ENCODE peak calls at places on chromosomes 3 and 15, in seven cellular contexts. J, C, U, P, Q, X and O are unnamed samples.

GRCh38 chr3:167380004-167380689 is at the start of gene ZBBX:
- DNase-seq in J (peak), U (peak), C (peak), P (peak), Q (peak), X (peak), O (peak)

GRCh38 chr3:188385295-188385694 is 231.3 kb downstream of the LPP start:
- DNase-seq in X (no peak), C (no peak), Q (no peak), J (no peak), U (no peak), P (no peak), O (no peak)

GRCh38 chr3:177811835-177812234 is 614.6 kb upstream of the TBL1XR1 start:
- DNase-seq in J (no peak), P (no peak), U (no peak), X (no peak), C (no peak), Q (no peak), O (no peak)

GRCh38 chr3:160929595-160929994 is 173.6 kb downstream of the PPM1L start:
- DNase-seq in P (no peak), C (no peak), X (no peak), U (peak), Q (no peak), J (peak), O (no peak)

GRCh38 chr3:51024765-51025681 is 350.3 kb downstream of the DOCK3 start:
- DNase-seq in Q (no peak), J (no peak), P (no peak), X (peak), C (peak), U (peak), O (no peak)

GRCh38 chr15:101099183-101099582 is 152.7 kb downstream of the CHSY1 start:
- DNase-seq in J (no peak), U (peak), P (no peak), Q (no peak), X (no peak), C (no peak), O (no peak)

GRCh38 chr15:45499426-45499825 is 23.1 kb downstream of the SLC30A4 start:
- DNase-seq in C (no peak), U (no peak), Q (no peak), P (no peak), J (no peak), X (peak), O (no peak)

GRCh38 chr15:81181220-81181619 is 15.5 kb upstream of the IL16 start:
- DNase-seq in U (no peak), Q (no peak), C (no peak), X (no peak), P (no peak), J (no peak), O (no peak)

GRCh38 chr3:128073185-128073725 is 21.0 kb downstream of the SEC61A1 start:
- DNase-seq in J (no peak), X (no peak), P (no peak), C (no peak), Q (no peak), U (no peak), O (no peak)

GRCh38 chr15:41241251-41241964 is 10.3 kb downstream of the CHP1 start:
- DNase-seq in X (no peak), Q (no peak), P (no peak), U (no peak), C (no peak), J (no peak), O (no peak)

GRCh38 chr3:39124876-39125836 is 17.7 kb downstream of the TTC21A start:
- DNase-seq in C (no peak), P (no peak), X (peak), J (no peak), U (no peak), Q (no peak), O (no peak)
- TF ChIP-seq CTCF in C (no peak), P (no peak), X (peak), J (peak), U (peak), Q (peak), O (no peak)

GRCh38 chr3:195036203-195037016 is 234.5 kb downstream of the XXYLT1 start:
- DNase-seq in X (no peak), J (no peak), Q (no peak), P (no peak), U (no peak), C (no peak), O (no peak)

GRCh38 chr3:195034101-195034500 is 236.9 kb downstream of the XXYLT1 start:
- DNase-seq in X (no peak), C (no peak), Q (no peak), U (no peak), P (no peak), J (no peak), O (no peak)

GRCh38 chr3:195037017-195037373 is 234.0 kb downstream of the XXYLT1 start:
- DNase-seq in P (no peak), J (no peak), U (no peak), C (no peak), X (no peak), Q (no peak), O (no peak)

GRCh38 chr3:195034541-195034940 is 236.4 kb downstream of the XXYLT1 start:
- DNase-seq in U (no peak), P (no peak), J (no peak), X (no peak), Q (no peak), C (no peak), O (no peak)

GRCh38 chr3:195035345-195036202 is 235.4 kb downstream of the XXYLT1 start:
- DNase-seq in Q (no peak), J (no peak), X (peak), P (no peak), U (no peak), C (no peak), O (no peak)
- TF ChIP-seq CTCF in Q (no peak), J (peak), X (peak), P (no peak), U (peak), C (no peak), O (no peak)

DNA sequence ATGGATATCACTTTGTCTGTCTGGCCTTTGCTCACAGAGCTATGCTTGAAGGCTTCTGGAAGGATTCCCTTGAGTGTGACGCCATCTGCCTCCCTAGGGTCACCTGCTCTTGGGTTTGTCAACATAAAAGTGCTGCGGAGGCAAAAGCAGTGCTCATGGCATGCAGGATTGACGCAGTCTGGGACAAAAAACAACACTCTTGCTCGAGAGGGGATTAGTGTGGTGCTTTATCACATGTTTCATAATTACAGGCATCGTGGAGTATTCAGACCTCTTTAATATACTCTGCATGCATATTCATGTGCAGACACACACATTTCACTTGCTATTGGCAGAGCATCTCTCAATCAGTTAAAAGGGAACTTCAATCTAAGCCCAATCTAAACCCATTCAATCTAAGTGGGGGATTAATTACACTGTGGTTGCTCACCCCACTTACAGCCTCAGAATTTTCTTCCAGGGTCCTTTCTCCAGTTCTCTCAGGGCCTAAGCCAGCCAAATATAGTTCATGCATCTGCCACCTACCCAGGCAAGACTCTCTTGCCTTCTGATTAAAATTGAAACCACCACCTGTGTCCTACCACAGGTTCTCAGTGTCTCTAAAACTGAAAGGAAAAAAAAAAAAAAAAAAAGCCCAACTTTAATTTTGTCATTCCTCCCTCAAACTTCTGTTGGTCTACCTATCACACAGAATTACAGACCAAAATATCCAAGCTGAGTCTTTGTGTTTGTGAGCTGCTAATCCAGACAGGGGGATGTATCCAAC is 75.6 kb downstream of the BFSP2 start:
- DNase-seq in U (no peak), C (peak), X (no peak), J (no peak), P (peak), Q (no peak), O (peak)
- TF ChIP-seq CTCF in U (no peak), C (no peak), X (no peak), J (no peak), P (no peak), Q (no peak), O (peak)

GRCh38 chr3:173529062-173529711 is 131.6 kb downstream of the NLGN1 start:
- DNase-seq in Q (no peak), P (no peak), J (no peak), X (peak), C (peak), U (no peak), O (peak)
- TF ChIP-seq CTCF in Q (no peak), P (no peak), J (peak), X (peak), C (peak), U (no peak), O (peak)

DNA sequence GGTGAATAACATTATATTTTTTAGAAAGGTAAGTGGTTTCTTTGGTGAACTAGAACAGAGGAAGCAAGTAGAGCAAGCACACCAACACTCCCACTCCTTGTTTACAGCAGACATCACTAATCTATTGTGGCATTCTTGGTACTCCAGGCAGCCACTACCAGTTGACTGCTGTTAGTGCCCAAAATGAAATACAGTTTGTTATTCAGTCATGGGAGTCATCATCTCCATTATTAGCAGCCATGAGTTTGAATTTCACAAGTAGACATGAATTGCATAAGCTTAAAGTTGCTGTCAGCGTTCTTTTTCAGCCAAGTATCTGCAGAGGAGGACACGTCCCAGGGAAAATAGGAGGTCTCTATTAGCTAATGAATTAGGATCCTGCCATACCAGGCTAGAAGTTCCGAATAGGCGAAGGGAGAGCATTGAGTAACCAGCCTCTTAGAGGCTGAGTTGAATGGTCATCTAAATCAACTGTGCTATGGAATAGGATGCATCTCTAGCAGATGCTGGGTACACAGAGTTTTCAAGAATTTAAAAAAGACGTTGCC is 252.7 kb upstream of the ICE2 start:
- DNase-seq in J (no peak), U (no peak), Q (no peak), P (no peak), X (no peak), C (no peak), O (no peak)
- TF ChIP-seq CTCF in J (no peak), U (no peak), Q (no peak), P (no peak), X (no peak), C (no peak), O (no peak)

DNA sequence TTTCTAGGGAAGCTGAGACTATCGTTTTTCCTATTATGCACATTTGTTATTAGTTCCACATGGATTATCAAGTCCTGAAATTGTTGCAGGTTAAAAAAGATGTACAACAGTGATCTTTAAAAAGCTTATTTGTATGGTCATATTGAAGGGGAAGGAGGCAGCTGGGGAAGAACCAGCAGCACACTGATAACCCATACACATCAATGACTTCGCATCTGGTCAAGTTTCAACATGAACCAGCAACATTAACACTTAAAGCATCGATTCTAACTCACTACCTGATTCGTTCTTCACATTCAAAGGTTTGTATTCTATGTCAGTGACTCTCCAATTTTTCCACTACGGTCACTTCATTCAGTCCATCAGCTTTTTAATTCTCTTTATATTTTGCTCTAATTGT is 56.4 kb downstream of the NCEH1 start:
- DNase-seq in C (no peak), U (no peak), X (no peak), Q (no peak), P (no peak), J (no peak), O (no peak)
- TF ChIP-seq CTCF in C (no peak), U (no peak), X (no peak), Q (no peak), P (no peak), J (no peak), O (no peak)

DNA sequence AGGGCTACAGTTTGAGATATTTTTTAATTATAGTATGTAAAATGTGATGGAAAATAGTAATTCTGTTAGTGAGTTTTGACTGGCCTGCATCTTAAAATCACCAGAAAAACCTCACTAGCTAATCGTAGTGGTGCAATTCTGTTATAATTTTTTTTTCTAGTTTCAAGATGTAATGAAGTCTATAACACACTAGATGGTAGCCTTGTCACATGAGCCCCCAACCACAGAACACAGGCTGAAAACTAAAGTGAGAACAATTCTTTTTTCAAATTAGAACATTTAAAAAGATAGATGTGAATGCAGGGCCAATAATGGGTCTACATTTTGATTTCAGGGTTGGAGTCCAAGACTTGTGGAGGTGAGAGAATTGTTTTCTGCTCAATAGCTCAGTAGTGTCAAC is 83.3 kb upstream of the KCNH8 start:
- DNase-seq in J (no peak), U (no peak), C (no peak), Q (no peak), X (peak), P (no peak), O (no peak)
- TF ChIP-seq CTCF in J (peak), U (peak), C (peak), Q (peak), X (peak), P (peak), O (peak)

DNA sequence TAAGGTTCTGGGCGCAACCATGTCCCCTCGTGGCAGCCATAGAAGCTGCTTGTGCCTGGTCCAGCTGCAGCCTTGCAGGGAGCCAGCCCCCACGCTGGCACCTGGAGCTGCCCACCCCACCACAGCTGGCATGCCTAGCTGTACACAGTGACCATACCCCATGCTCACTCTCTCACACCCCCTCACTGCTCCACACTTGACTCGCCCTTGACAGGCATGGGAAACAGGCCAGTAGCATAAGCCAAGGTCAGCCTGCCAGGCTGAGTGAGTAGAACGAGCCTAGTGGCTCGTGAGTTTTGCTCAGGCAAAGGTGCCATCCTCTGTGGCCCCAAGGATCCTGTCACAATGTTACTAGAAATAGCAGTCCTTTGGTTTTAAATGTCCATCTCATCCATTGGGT is 52.7 kb upstream of the CADM2 start:
- DNase-seq in Q (no peak), C (no peak), X (no peak), U (no peak), J (no peak), P (no peak), O (no peak)
- TF ChIP-seq CTCF in Q (no peak), C (no peak), X (no peak), U (no peak), J (no peak), P (no peak), O (no peak)

GRCh38 chr3:53818221-53819162 is 27.7 kb downstream of the CHDH start:
- DNase-seq in U (no peak), P (no peak), X (no peak), J (no peak), C (no peak), Q (no peak), O (no peak)
- TF ChIP-seq CTCF in U (no peak), P (no peak), X (no peak), J (no peak), C (no peak), Q (no peak), O (no peak)